ENCODE peak calls at places on chromosomes 6 and 20, in four cellular contexts. One of them, this sample, is unnamed.

GRCh38 chr20:33859157-33859695 is 48.1 kb downstream of the CHMP4B start:
- DNase-seq in cardiac fibroblast: peak
- DNase-seq in left ventricle myocardium inferior: no peak
- DNase-seq in epithelial cell of esophagus: no peak
- DNase-seq in this sample: peak

GRCh38 chr6:115783402-115784061 is 277.2 kb downstream of the FRK start:
- DNase-seq in cardiac fibroblast: peak
- DNase-seq in epithelial cell of esophagus: peak
- DNase-seq in left ventricle myocardium inferior: no peak
- DNase-seq in this sample: no peak

GRCh38 chr6:135064586-135064985 is 10.0 kb upstream of the HBS1L start:
- DNase-seq in left ventricle myocardium inferior: no peak
- DNase-seq in cardiac fibroblast: no peak
- DNase-seq in epithelial cell of esophagus: no peak
- DNase-seq in this sample: no peak

GRCh38 chr6:41713161-41713649 is 22.2 kb downstream of the TFEB start:
- DNase-seq in epithelial cell of esophagus: peak
- DNase-seq in cardiac fibroblast: peak
- DNase-seq in left ventricle myocardium inferior: peak
- DNase-seq in this sample: no peak

GRCh38 chr6:148464319-148465010 is 121.8 kb downstream of the SASH1 start:
- DNase-seq in epithelial cell of esophagus: peak
- DNase-seq in cardiac fibroblast: peak
- DNase-seq in left ventricle myocardium inferior: peak
- DNase-seq in this sample: peak

GRCh38 chr6:54097753-54098152 is 13.5 kb upstream of the MLIP start:
- DNase-seq in cardiac fibroblast: no peak
- DNase-seq in left ventricle myocardium inferior: no peak
- DNase-seq in epithelial cell of esophagus: no peak
- DNase-seq in this sample: no peak

GRCh38 chr6:43887340-43887858 is 117.4 kb downstream of the VEGFA start:
- DNase-seq in left ventricle myocardium inferior: no peak
- DNase-seq in epithelial cell of esophagus: no peak
- DNase-seq in cardiac fibroblast: no peak
- DNase-seq in this sample: no peak

GRCh38 chr6:135163440-135163738 is 17.7 kb upstream of the MYB start:
- DNase-seq in epithelial cell of esophagus: no peak
- DNase-seq in left ventricle myocardium inferior: no peak
- DNase-seq in cardiac fibroblast: no peak
- DNase-seq in this sample: no peak

GRCh38 chr20:35307666-35308653 is 15.7 kb upstream of the FAM83C start:
- DNase-seq in epithelial cell of esophagus: peak
- DNase-seq in cardiac fibroblast: peak
- DNase-seq in left ventricle myocardium inferior: peak
- DNase-seq in this sample: no peak

GRCh38 chr20:24470031-24470781 is 777 bp downstream of the SYNDIG1 start:
- DNase-seq in left ventricle myocardium inferior: no peak
- DNase-seq in epithelial cell of esophagus: peak
- DNase-seq in cardiac fibroblast: peak
- DNase-seq in this sample: no peak

GRCh38 chr6:31393932-31394331 is 9.5 kb upstream of the MICA start:
- DNase-seq in epithelial cell of esophagus: no peak
- DNase-seq in cardiac fibroblast: no peak
- DNase-seq in left ventricle myocardium inferior: no peak
- DNase-seq in this sample: no peak

GRCh38 chr20:2742934-2743559 is 50.5 kb downstream of the EBF4 start:
- DNase-seq in left ventricle myocardium inferior: no peak
- DNase-seq in epithelial cell of esophagus: peak
- DNase-seq in cardiac fibroblast: peak
- DNase-seq in this sample: peak

GRCh38 chr6:140036176-140036575 is 661.7 kb upstream of the CITED2 start:
- DNase-seq in left ventricle myocardium inferior: no peak
- DNase-seq in epithelial cell of esophagus: no peak
- DNase-seq in cardiac fibroblast: no peak
- DNase-seq in this sample: no peak

GRCh38 chr20:1427457-1428054 is 34.7 kb upstream of the FKBP1A start:
- DNase-seq in left ventricle myocardium inferior: no peak
- DNase-seq in cardiac fibroblast: peak
- DNase-seq in epithelial cell of esophagus: no peak
- DNase-seq in this sample: no peak

GRCh38 chr20:53126185-53126584 is 154.0 kb downstream of the TSHZ2 start:
- DNase-seq in epithelial cell of esophagus: no peak
- DNase-seq in cardiac fibroblast: no peak
- DNase-seq in left ventricle myocardium inferior: no peak
- DNase-seq in this sample: no peak

GRCh38 chr6:115750292-115750691 is 310.4 kb downstream of the FRK start:
- DNase-seq in epithelial cell of esophagus: no peak
- DNase-seq in cardiac fibroblast: no peak
- DNase-seq in left ventricle myocardium inferior: no peak
- DNase-seq in this sample: no peak

GRCh38 chr6:73631849-73632248 is 21.9 kb downstream of the SLC17A5 start:
- DNase-seq in left ventricle myocardium inferior: no peak
- DNase-seq in epithelial cell of esophagus: peak
- DNase-seq in cardiac fibroblast: peak
- DNase-seq in this sample: no peak

GRCh38 chr6:165819394-165819793 is 156.4 kb upstream of the PDE10A start:
- DNase-seq in cardiac fibroblast: no peak
- DNase-seq in epithelial cell of esophagus: no peak
- DNase-seq in left ventricle myocardium inferior: no peak
- DNase-seq in this sample: no peak

GRCh38 chr20:50992336-50992732 is 30.6 kb downstream of the KCNG1 start:
- DNase-seq in left ventricle myocardium inferior: no peak
- DNase-seq in cardiac fibroblast: no peak
- DNase-seq in epithelial cell of esophagus: peak
- DNase-seq in this sample: no peak

GRCh38 chr6:148952147-148953041 is 205.6 kb downstream of the UST start:
- DNase-seq in left ventricle myocardium inferior: no peak
- DNase-seq in epithelial cell of esophagus: peak
- DNase-seq in cardiac fibroblast: peak
- DNase-seq in this sample: no peak

GRCh38 chr6:39731565-39731964 is 6.4 kb upstream of the KIF6 start:
- DNase-seq in epithelial cell of esophagus: no peak
- DNase-seq in left ventricle myocardium inferior: no peak
- DNase-seq in cardiac fibroblast: no peak
- DNase-seq in this sample: no peak

GRCh38 chr6:85240787-85241186 is 209.1 kb upstream of the NT5E start:
- DNase-seq in epithelial cell of esophagus: no peak
- DNase-seq in cardiac fibroblast: no peak
- DNase-seq in left ventricle myocardium inferior: no peak
- DNase-seq in this sample: no peak

GRCh38 chr20:41482647-41483552 is 116.3 kb upstream of the EMILIN3 start:
- DNase-seq in left ventricle myocardium inferior: no peak
- DNase-seq in cardiac fibroblast: peak
- DNase-seq in epithelial cell of esophagus: peak
- DNase-seq in this sample: no peak

GRCh38 chr20:16528078-16528477 is 45.2 kb downstream of the KIF16B start:
- DNase-seq in epithelial cell of esophagus: peak
- DNase-seq in cardiac fibroblast: peak
- DNase-seq in left ventricle myocardium inferior: no peak
- DNase-seq in this sample: no peak

GRCh38 chr6:15269619-15270018 is 23.8 kb downstream of the JARID2 start:
- DNase-seq in left ventricle myocardium inferior: no peak
- DNase-seq in cardiac fibroblast: no peak
- DNase-seq in epithelial cell of esophagus: no peak
- DNase-seq in this sample: no peak

GRCh38 chr6:86331889-86332288 is 605.4 kb upstream of the HTR1E start:
- DNase-seq in left ventricle myocardium inferior: no peak
- DNase-seq in epithelial cell of esophagus: no peak
- DNase-seq in cardiac fibroblast: no peak
- DNase-seq in this sample: no peak

GRCh38 chr20:16654858-16655257 is 75.0 kb upstream of the SNRPB2 start:
- DNase-seq in left ventricle myocardium inferior: no peak
- DNase-seq in cardiac fibroblast: no peak
- DNase-seq in epithelial cell of esophagus: no peak
- DNase-seq in this sample: no peak

GRCh38 chr6:125910518-125910917 is 46.1 kb upstream of the HINT3 start:
- DNase-seq in cardiac fibroblast: no peak
- DNase-seq in left ventricle myocardium inferior: no peak
- DNase-seq in epithelial cell of esophagus: peak
- DNase-seq in this sample: no peak

GRCh38 chr20:25147716-25148115 is 47.8 kb upstream of the ENTPD6 start:
- DNase-seq in left ventricle myocardium inferior: no peak
- DNase-seq in epithelial cell of esophagus: no peak
- DNase-seq in cardiac fibroblast: no peak
- DNase-seq in this sample: no peak

GRCh38 chr6:80676386-80676785 is 569.9 kb downstream of the BCKDHB start:
- DNase-seq in cardiac fibroblast: no peak
- DNase-seq in epithelial cell of esophagus: peak
- DNase-seq in left ventricle myocardium inferior: no peak
- DNase-seq in this sample: no peak

GRCh38 chr20:44958276-44958675 is 1.9 kb downstream of the TOMM34 start:
- DNase-seq in cardiac fibroblast: no peak
- DNase-seq in left ventricle myocardium inferior: no peak
- DNase-seq in epithelial cell of esophagus: no peak
- DNase-seq in this sample: no peak

GRCh38 chr6:90478278-90478677 is 108.6 kb downstream of the MAP3K7 start:
- DNase-seq in left ventricle myocardium inferior: no peak
- DNase-seq in cardiac fibroblast: no peak
- DNase-seq in epithelial cell of esophagus: no peak
- DNase-seq in this sample: no peak

GRCh38 chr6:2790588-2790987 is 25.4 kb downstream of the WRNIP1 start:
- DNase-seq in epithelial cell of esophagus: peak
- DNase-seq in left ventricle myocardium inferior: no peak
- DNase-seq in cardiac fibroblast: peak
- DNase-seq in this sample: no peak

GRCh38 chr6:100573169-100573568 is 108.4 kb upstream of the SIM1 start:
- DNase-seq in left ventricle myocardium inferior: no peak
- DNase-seq in epithelial cell of esophagus: peak
- DNase-seq in cardiac fibroblast: peak
- DNase-seq in this sample: no peak

GRCh38 chr6:38503032-38503784 is 136.5 kb downstream of the BTBD9 start:
- DNase-seq in cardiac fibroblast: no peak
- DNase-seq in left ventricle myocardium inferior: no peak
- DNase-seq in epithelial cell of esophagus: no peak
- DNase-seq in this sample: no peak

DNA sequence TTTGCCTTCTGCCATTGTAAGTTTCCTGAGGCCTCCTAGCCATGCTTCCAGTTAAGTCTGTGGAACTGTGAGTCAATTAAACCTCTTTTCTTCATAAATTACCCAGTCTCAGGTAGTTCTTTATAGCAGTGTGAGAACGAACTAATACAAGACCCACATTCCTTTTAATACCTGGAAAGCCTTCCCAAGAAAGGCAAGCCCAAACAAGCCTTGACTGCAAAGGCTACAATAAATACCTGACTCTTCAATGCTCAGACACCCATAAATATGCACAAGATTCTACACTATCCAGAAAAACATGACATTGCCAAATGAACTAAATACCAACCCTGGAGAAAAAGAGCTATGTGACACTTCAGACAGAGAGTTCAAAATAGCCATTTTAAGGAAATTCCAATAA is 338.8 kb downstream of the HAO1 start:
- DNase-seq in epithelial cell of esophagus: peak
- DNase-seq in left ventricle myocardium inferior: no peak
- DNase-seq in cardiac fibroblast: no peak
- DNase-seq in this sample: no peak
- H3K4me3 ChIP-seq in epithelial cell of esophagus: no peak
- H3K4me3 ChIP-seq in left ventricle myocardium inferior: no peak
- H3K4me3 ChIP-seq in cardiac fibroblast: no peak
- H3K4me3 ChIP-seq in this sample: no peak

GRCh38 chr6:56539503-56540105 is 103.1 kb downstream of the DST start:
- DNase-seq in epithelial cell of esophagus: no peak
- DNase-seq in left ventricle myocardium inferior: no peak
- DNase-seq in cardiac fibroblast: no peak
- DNase-seq in this sample: no peak
- H3K4me3 ChIP-seq in epithelial cell of esophagus: no peak
- H3K4me3 ChIP-seq in left ventricle myocardium inferior: peak
- H3K4me3 ChIP-seq in cardiac fibroblast: no peak
- H3K4me3 ChIP-seq in this sample: no peak

GRCh38 chr20:57266251-57267157 is at the start of gene BMP7:
- DNase-seq in left ventricle myocardium inferior: no peak
- DNase-seq in cardiac fibroblast: no peak
- DNase-seq in epithelial cell of esophagus: no peak
- DNase-seq in this sample: no peak
- H3K4me3 ChIP-seq in left ventricle myocardium inferior: peak
- H3K4me3 ChIP-seq in cardiac fibroblast: no peak
- H3K4me3 ChIP-seq in epithelial cell of esophagus: peak
- H3K4me3 ChIP-seq in this sample: no peak

GRCh38 chr20:45968801-45969711 is 2.9 kb downstream of the ZNF335 start:
- DNase-seq in epithelial cell of esophagus: no peak
- DNase-seq in left ventricle myocardium inferior: no peak
- DNase-seq in cardiac fibroblast: no peak
- DNase-seq in this sample: no peak
- H3K4me3 ChIP-seq in epithelial cell of esophagus: no peak
- H3K4me3 ChIP-seq in left ventricle myocardium inferior: no peak
- H3K4me3 ChIP-seq in cardiac fibroblast: no peak
- H3K4me3 ChIP-seq in this sample: no peak

This sample was measured in Jurkat, Clone E6-1.